ENCODE peak calls at places on chromosomes 5 and 9, in ten cellular contexts. A is sigmoid colon, W is ovary, B is K562, D is tibial nerve, J is SK-N-SH, E is A549, I is H1, S is GM12878, R is HepG2. Z is an unnamed sample.

GRCh38 chr5:11563822-11564221 is 340.4 kb downstream of the CTNND2 start:
- DNase-seq in A (no peak), W (no peak), B (no peak), D (no peak), J (no peak), E (no peak), I (no peak), S (no peak), R (peak), Z (no peak)

GRCh38 chr5:76256116-76256889 is 146.8 kb upstream of the IQGAP2 start:
- DNase-seq in A (peak), W (peak), B (peak), D (peak), J (peak), E (peak), I (no peak), S (no peak), R (peak), Z (no peak)

GRCh38 chr9:14710804-14711203 is 11.7 kb downstream of the CER1 start:
- DNase-seq in A (no peak), W (no peak), B (no peak), D (no peak), J (no peak), E (no peak), I (no peak), S (no peak), R (no peak), Z (no peak)

GRCh38 chr5:172114875-172115422 is 73.1 kb downstream of the STK10 start:
- DNase-seq in A (no peak), W (no peak), B (no peak), D (no peak), J (no peak), E (no peak), I (no peak), S (peak), R (no peak), Z (no peak)

GRCh38 chr5:73938280-73938937 is 312.4 kb downstream of the ARHGEF28 start:
- DNase-seq in A (no peak), W (no peak), B (no peak), D (no peak), J (no peak), E (peak), I (no peak), S (no peak), R (no peak), Z (peak)

GRCh38 chr5:175022286-175022685 is 297.9 kb downstream of the MSX2 start:
- DNase-seq in A (no peak), W (no peak), B (no peak), D (no peak), J (peak), E (no peak), I (no peak), S (no peak), R (no peak), Z (no peak)

GRCh38 chr5:125154321-125154811 is 407.9 kb upstream of the ZNF608 start:
- DNase-seq in A (no peak), W (no peak), B (no peak), D (no peak), J (no peak), E (no peak), I (no peak), S (no peak), R (no peak), Z (no peak)

GRCh38 chr5:95184924-95185323 is 100.0 kb downstream of the MCTP1 start:
- DNase-seq in A (no peak), W (no peak), B (no peak), D (no peak), J (no peak), E (no peak), I (no peak), S (no peak), R (no peak), Z (no peak)

GRCh38 chr9:37574241-37574721 is 1.9 kb downstream of the FBXO10 start:
- DNase-seq in A (no peak), W (no peak), B (no peak), D (no peak), J (peak), E (no peak), I (no peak), S (no peak), R (no peak), Z (no peak)

GRCh38 chr5:31854625-31855526 is 215.9 kb downstream of the PDZD2 start:
- DNase-seq in A (peak), W (peak), B (no peak), D (peak), J (peak), E (peak), I (peak), S (no peak), R (no peak), Z (no peak)

GRCh38 chr5:41921874-41922273 is 3.2 kb upstream of the FBXO4 start:
- DNase-seq in A (no peak), W (no peak), B (no peak), D (no peak), J (no peak), E (no peak), I (no peak), S (no peak), R (no peak), Z (no peak)

GRCh38 chr9:16726718-16727451 is 143.6 kb downstream of the BNC2 start:
- DNase-seq in A (peak), W (peak), B (no peak), D (peak), J (peak), E (peak), I (no peak), S (no peak), R (no peak), Z (peak)

GRCh38 chr9:18014556-18014955 is 435.7 kb downstream of the SH3GL2 start:
- DNase-seq in A (no peak), W (no peak), B (no peak), D (no peak), J (no peak), E (no peak), I (no peak), S (no peak), R (no peak), Z (no peak)

GRCh38 chr5:151107738-151108520 is 27.1 kb upstream of the TNIP1 start:
- DNase-seq in A (peak), W (no peak), B (no peak), D (no peak), J (no peak), E (no peak), I (no peak), S (no peak), R (no peak), Z (no peak)

GRCh38 chr5:149268928-149269557 is 2.6 kb upstream of the AFAP1L1 start:
- DNase-seq in A (no peak), W (no peak), B (peak), D (no peak), J (peak), E (peak), I (no peak), S (no peak), R (peak), Z (no peak)

GRCh38 chr5:109748545-109748944 is 58.8 kb downstream of the MAN2A1 start:
- DNase-seq in A (no peak), W (no peak), B (no peak), D (no peak), J (no peak), E (no peak), I (no peak), S (no peak), R (peak), Z (no peak)

GRCh38 chr5:115656404-115656803 is 30.6 kb upstream of the TMED7 start:
- DNase-seq in A (no peak), W (no peak), B (no peak), D (no peak), J (no peak), E (no peak), I (no peak), S (no peak), R (no peak), Z (no peak)

GRCh38 chr5:51987679-51988209 is 604.5 kb downstream of the ISL1 start:
- DNase-seq in A (no peak), W (no peak), B (no peak), D (no peak), J (no peak), E (no peak), I (no peak), S (no peak), R (no peak), Z (no peak)

GRCh38 chr5:79853676-79854418 is 137.2 kb downstream of the MTX3 start:
- DNase-seq in A (no peak), W (no peak), B (no peak), D (no peak), J (no peak), E (no peak), I (no peak), S (no peak), R (peak), Z (no peak)

DNA sequence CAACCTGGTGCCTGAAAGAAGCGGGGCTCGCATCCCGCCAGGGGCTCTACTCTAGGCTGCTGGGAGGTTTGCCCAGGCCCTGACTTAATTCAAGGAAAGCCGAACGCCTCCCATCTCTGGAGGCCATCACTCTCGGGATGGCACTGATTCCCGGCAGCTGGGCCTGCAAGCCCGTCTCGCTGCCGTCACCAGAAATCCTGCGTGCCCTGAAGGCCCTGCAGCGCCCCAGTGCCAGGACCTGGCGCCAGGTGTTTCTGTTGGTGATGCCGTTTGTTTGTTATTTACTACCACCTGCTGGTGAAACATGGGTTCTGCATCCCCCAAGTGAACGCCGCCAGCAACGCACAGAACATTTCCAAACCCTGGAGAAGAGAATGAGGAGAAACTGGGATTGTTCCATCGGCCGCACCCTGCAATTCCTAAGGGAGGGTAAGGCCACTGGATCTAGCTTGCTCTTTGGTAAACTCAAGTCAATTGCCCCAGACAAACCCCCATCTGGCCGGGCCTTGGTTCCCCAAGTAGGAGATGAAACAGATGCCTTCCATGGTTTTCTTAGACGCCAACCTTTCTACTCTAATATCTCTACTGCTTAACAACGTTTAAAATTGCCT is 77.9 kb downstream of the AK8 start:
- DNase-seq in A (peak), W (peak), B (peak), D (peak), J (peak), E (peak), I (peak), S (no peak), R (peak), Z (no peak)
- TF ChIP-seq EP300 in A (no peak), W (no peak), B (no peak), D (peak), J (peak), E (no peak), I (peak), S (no peak), R (no peak), Z (no peak)

DNA sequence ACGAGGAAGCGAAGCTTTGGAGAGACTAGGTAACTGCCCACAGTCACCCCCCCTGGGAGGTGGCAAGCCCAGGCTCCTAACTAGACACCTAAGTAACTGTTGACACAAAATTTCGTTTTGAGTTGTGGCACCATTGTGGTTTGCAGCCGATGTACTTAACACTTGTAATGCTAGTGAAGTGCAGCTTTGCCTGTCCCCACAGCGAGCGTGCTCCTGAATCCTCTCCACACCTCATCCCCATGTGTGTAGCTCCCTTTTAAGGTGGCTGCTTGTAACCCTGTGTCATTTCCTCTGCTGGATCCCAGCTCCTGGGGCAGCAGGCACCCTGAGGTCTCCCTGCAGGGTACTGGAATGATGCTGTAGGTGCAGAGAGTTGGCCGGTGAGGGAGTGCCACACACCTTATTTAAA is 114.9 kb downstream of the TRIO start:
- DNase-seq in A (no peak), W (no peak), B (no peak), D (no peak), J (no peak), E (no peak), I (no peak), S (peak), R (no peak), Z (no peak)
- H3K27ac ChIP-seq in A (no peak), W (no peak), B (no peak), D (no peak), J (no peak), E (no peak), I (no peak), S (peak), R (no peak), Z (peak)

GRCh38 chr9:89501311-89501898 is 3.5 kb upstream of the SEMA4D start:
- DNase-seq in A (no peak), W (no peak), B (no peak), D (no peak), J (no peak), E (no peak), I (no peak), S (no peak), R (no peak), Z (no peak)

GRCh38 chr9:89505048-89505447 is 7.1 kb upstream of the SEMA4D start:
- DNase-seq in A (no peak), W (no peak), B (no peak), D (no peak), J (no peak), E (no peak), I (no peak), S (no peak), R (no peak), Z (no peak)

GRCh38 chr9:89500008-89500407 is 2.1 kb upstream of the SEMA4D start:
- DNase-seq in A (no peak), W (no peak), B (no peak), D (no peak), J (no peak), E (no peak), I (no peak), S (no peak), R (no peak), Z (no peak)

GRCh38 chr9:89498845-89499480 is 1.1 kb upstream of the SEMA4D start:
- DNase-seq in A (no peak), W (no peak), B (no peak), D (no peak), J (no peak), E (no peak), I (no peak), S (no peak), R (no peak), Z (no peak)

GRCh38 chr9:89502038-89502601 is 4.2 kb upstream of the SEMA4D start:
- DNase-seq in A (no peak), W (no peak), B (no peak), D (no peak), J (no peak), E (no peak), I (no peak), S (no peak), R (no peak), Z (no peak)
- H3K4me3 ChIP-seq in A (no peak), W (no peak), B (no peak), D (no peak), J (no peak), E (no peak), I (no peak), S (no peak), R (no peak), Z (no peak)

GRCh38 chr9:121277026-121277425 is 9.1 kb downstream of the GSN start:
- DNase-seq in A (no peak), W (no peak), B (no peak), D (no peak), J (no peak), E (no peak), I (no peak), S (no peak), R (no peak), Z (no peak)

GRCh38 chr9:121275781-121276658 is 8.1 kb downstream of the GSN start:
- DNase-seq in A (no peak), W (no peak), B (no peak), D (no peak), J (no peak), E (no peak), I (no peak), S (no peak), R (no peak), Z (no peak)

GRCh38 chr9:121279841-121280388 is 12.0 kb downstream of the GSN start:
- DNase-seq in A (no peak), W (no peak), B (no peak), D (no peak), J (no peak), E (no peak), I (no peak), S (no peak), R (no peak), Z (no peak)

GRCh38 chr9:121278535-121279169 is 10.7 kb downstream of the GSN start:
- DNase-seq in A (peak), W (peak), B (peak), D (peak), J (peak), E (no peak), I (no peak), S (peak), R (no peak), Z (no peak)

DNA sequence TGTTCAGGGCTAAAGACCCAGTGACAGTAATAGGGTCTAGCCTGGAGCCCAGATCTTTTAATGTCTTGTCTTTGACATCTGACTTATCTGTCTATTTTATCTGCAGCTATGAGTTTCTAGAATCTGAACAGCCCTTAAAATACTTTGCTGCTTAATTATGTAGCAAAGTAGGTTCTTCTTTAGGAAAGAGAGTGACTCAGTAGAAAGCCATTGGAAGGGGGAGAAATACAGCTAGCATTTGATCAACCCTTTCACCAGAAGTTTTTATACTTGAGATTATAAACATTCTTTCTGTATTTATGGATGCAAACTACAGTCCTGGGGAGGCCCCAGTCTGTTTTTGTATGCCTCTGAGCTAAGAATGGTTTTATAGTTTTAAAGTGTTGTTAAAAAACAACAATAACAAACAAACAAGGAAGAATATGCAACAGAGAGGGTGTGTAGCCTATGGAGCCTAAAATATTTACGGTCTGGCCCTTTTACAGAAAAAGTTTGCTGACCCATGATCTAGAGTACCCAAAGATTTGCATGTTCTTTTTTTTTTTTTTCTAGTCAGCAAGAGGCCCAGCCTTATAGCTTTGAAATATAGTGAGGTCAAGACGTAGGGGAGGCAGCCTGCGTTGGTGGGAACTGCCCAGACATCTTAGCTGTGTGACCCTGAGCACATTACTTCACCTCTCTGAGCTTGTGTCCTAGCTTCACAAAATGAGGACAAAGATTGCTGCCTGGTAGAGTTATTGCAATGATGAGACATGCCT is 9.7 kb downstream of the GSN start:
- DNase-seq in A (no peak), W (no peak), B (no peak), D (no peak), J (no peak), E (no peak), I (no peak), S (no peak), R (no peak), Z (no peak)
- TF ChIP-seq EP300 in A (no peak), W (no peak), B (no peak), D (no peak), J (no peak), E (no peak), I (no peak), S (no peak), R (no peak), Z (no peak)

GRCh38 chr9:127396253-127396807 is 639 bp upstream of the SLC2A8 start:
- DNase-seq in A (peak), W (no peak), B (no peak), D (no peak), J (no peak), E (no peak), I (no peak), S (no peak), R (no peak), Z (no peak)
- H3K27ac ChIP-seq in A (peak), W (no peak), B (no peak), D (peak), J (no peak), E (peak), I (peak), S (no peak), R (peak), Z (peak)

GRCh38 chr9:121742923-121743322 is 91.5 kb downstream of the DAB2IP start:
- DNase-seq in A (no peak), W (no peak), B (no peak), D (no peak), J (no peak), E (no peak), I (no peak), S (no peak), R (no peak), Z (no peak)
- H3K4me3 ChIP-seq in A (peak), W (peak), B (no peak), D (peak), J (no peak), E (peak), I (no peak), S (no peak), R (peak), Z (peak)

DNA sequence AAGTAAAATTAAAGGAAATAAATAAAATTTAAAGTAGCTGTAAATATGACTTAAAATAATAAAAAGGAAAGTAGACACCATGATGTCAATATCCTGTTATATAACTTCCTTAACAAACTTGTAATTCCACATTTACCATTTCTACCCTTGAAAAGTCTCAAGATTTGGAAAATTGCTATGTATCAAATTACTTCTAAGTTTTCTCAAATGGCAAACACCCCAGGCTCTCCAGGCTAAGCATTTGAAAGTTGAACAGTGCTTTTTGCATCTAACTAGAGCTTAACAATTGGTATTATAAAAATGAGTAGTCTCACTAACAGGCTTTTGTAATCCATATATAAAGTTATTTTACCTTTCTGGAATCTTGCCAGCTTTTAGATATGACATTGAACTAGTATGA is 41.5 kb upstream of the MACIR start:
- DNase-seq in A (no peak), W (no peak), B (no peak), D (no peak), J (no peak), E (no peak), I (no peak), S (no peak), R (no peak), Z (no peak)
- TF ChIP-seq EP300 in A (no peak), W (no peak), B (no peak), D (no peak), J (no peak), E (no peak), I (no peak), S (no peak), R (no peak), Z (no peak)

Z was measured in esophagus muscularis mucosa.